ENCODE peak calls at places on chromosomes 13 and 19, in seven cellular contexts. W is NCI-H774, H is brain microvascular endothelial cell, T is NCI-H510A, I is iPS-NIHi11, V is H54, G is glutamatergic neuron. Z is an unnamed sample.

GRCh38 chr13:112903606-112904195 is 65.3 kb upstream of the MCF2L start:
- DNase-seq in T (no peak), H (no peak), W (no peak), I (no peak), V (no peak), G (no peak), Z (peak)

GRCh38 chr13:24680258-24680920 is at the start of gene ATP12A:
- DNase-seq in T (no peak), V (no peak), I (peak), W (no peak), H (no peak), G (peak), Z (peak)

GRCh38 chr19:30664358-30665058 is 292.3 kb downstream of the ZNF536 start:
- DNase-seq in T (no peak), V (no peak), W (no peak), I (no peak), H (peak), G (no peak), Z (peak)

GRCh38 chr19:49065905-49066512 is 1.4 kb upstream of the NTF4 start:
- DNase-seq in V (no peak), T (no peak), W (no peak), H (no peak), G (no peak), I (no peak), Z (peak)

GRCh38 chr13:51235756-51236564 is 13.8 kb downstream of the FAM124A start:
- DNase-seq in W (no peak), H (no peak), T (no peak), G (no peak), I (no peak), V (no peak), Z (no peak)

GRCh38 chr19:23046743-23047142 is 43.8 kb upstream of the ZNF728 start:
- DNase-seq in H (no peak), I (no peak), G (no peak), V (no peak), T (no peak), W (no peak), Z (no peak)

GRCh38 chr13:39910833-39911232 is 255.4 kb downstream of the COG6 start:
- DNase-seq in H (no peak), V (no peak), G (no peak), T (no peak), W (no peak), I (no peak), Z (no peak)

GRCh38 chr13:58953638-58954037 is 1210.1 kb downstream of the DIAPH3 start:
- DNase-seq in H (no peak), I (no peak), V (no peak), W (no peak), T (no peak), G (no peak), Z (no peak)

GRCh38 chr13:37443538-37443937 is 155.0 kb downstream of the POSTN start:
- DNase-seq in H (peak), T (no peak), W (no peak), V (no peak), G (no peak), I (no peak), Z (no peak)

Z was measured in H7.